ENCODE peak calls at places on chromosomes 6 and 20, in four cellular contexts. One of them, this sample, is unnamed.
A peak's percentile ranks its signal among the peaks of the same experiment; 100 is the strongest.

GRCh38 chr20:33081411-33082154 is 2.1 kb downstream of the BPIFB4 start:
- DNase-seq in stomach: no peak
- DNase-seq in neural progenitor cell: no peak
- DNase-seq in aorta: no peak
- DNase-seq in this sample: peak; percentile 29

GRCh38 chr20:50992733-50993457 is 30.0 kb downstream of the KCNG1 start:
- DNase-seq in stomach: no peak
- DNase-seq in neural progenitor cell: peak; percentile 85
- DNase-seq in aorta: no peak
- DNase-seq in this sample: no peak

GRCh38 chr6:117847912-117848311 is 59.2 kb upstream of the SLC35F1 start:
- DNase-seq in stomach: no peak
- DNase-seq in neural progenitor cell: no peak
- DNase-seq in aorta: no peak
- DNase-seq in this sample: no peak

GRCh38 chr20:21102252-21102609 is 3.9 kb downstream of the LINC00237 start:
- DNase-seq in aorta: no peak
- DNase-seq in neural progenitor cell: peak; percentile 50
- DNase-seq in stomach: no peak
- DNase-seq in this sample: no peak

GRCh38 chr20:20593447-20594170 is 118.8 kb downstream of the RALGAPA2 start:
- DNase-seq in aorta: no peak
- DNase-seq in stomach: no peak
- DNase-seq in neural progenitor cell: peak; percentile 87
- DNase-seq in this sample: no peak

GRCh38 chr20:43583982-43584432 is 6.7 kb upstream of the IFT52 start:
- DNase-seq in neural progenitor cell: no peak
- DNase-seq in aorta: peak; percentile 91
- DNase-seq in stomach: peak; percentile 56
- DNase-seq in this sample: peak; percentile 96

GRCh38 chr20:35583636-35584560 is 31.7 kb upstream of the SPAG4 start:
- DNase-seq in neural progenitor cell: no peak
- DNase-seq in aorta: no peak
- DNase-seq in stomach: no peak
- DNase-seq in this sample: peak; percentile 48

GRCh38 chr6:25963426-25964123 is 973 bp downstream of the TRIM38 start:
- DNase-seq in neural progenitor cell: no peak
- DNase-seq in stomach: no peak
- DNase-seq in aorta: no peak
- DNase-seq in this sample: no peak

GRCh38 chr6:36724514-36725385 is 27.1 kb downstream of the RAB44 start:
- DNase-seq in neural progenitor cell: peak; percentile 72
- DNase-seq in stomach: peak; percentile 89
- DNase-seq in aorta: peak; percentile 79
- DNase-seq in this sample: no peak

GRCh38 chr6:10341605-10342004 is 73.3 kb downstream of the TFAP2A start:
- DNase-seq in neural progenitor cell: no peak
- DNase-seq in aorta: no peak
- DNase-seq in stomach: no peak
- DNase-seq in this sample: no peak

GRCh38 chr6:70956191-70956450 is 739 bp downstream of the B3GAT2 start:
- DNase-seq in neural progenitor cell: no peak
- DNase-seq in stomach: no peak
- DNase-seq in aorta: no peak
- DNase-seq in this sample: no peak

GRCh38 chr6:70955441-70956190 is 1.2 kb downstream of the B3GAT2 start:
- DNase-seq in neural progenitor cell: peak; percentile 95
- DNase-seq in stomach: peak; percentile 91
- DNase-seq in aorta: peak; percentile 83
- DNase-seq in this sample: peak; percentile 94

GRCh38 chr6:70957284-70957617 is 391 bp upstream of the B3GAT2 start:
- DNase-seq in stomach: no peak
- DNase-seq in aorta: no peak
- DNase-seq in neural progenitor cell: no peak
- DNase-seq in this sample: no peak

GRCh38 chr6:70954750-70955149 is 2.1 kb downstream of the B3GAT2 start:
- DNase-seq in neural progenitor cell: peak; percentile 18
- DNase-seq in aorta: no peak
- DNase-seq in stomach: no peak
- DNase-seq in this sample: no peak

DNA sequence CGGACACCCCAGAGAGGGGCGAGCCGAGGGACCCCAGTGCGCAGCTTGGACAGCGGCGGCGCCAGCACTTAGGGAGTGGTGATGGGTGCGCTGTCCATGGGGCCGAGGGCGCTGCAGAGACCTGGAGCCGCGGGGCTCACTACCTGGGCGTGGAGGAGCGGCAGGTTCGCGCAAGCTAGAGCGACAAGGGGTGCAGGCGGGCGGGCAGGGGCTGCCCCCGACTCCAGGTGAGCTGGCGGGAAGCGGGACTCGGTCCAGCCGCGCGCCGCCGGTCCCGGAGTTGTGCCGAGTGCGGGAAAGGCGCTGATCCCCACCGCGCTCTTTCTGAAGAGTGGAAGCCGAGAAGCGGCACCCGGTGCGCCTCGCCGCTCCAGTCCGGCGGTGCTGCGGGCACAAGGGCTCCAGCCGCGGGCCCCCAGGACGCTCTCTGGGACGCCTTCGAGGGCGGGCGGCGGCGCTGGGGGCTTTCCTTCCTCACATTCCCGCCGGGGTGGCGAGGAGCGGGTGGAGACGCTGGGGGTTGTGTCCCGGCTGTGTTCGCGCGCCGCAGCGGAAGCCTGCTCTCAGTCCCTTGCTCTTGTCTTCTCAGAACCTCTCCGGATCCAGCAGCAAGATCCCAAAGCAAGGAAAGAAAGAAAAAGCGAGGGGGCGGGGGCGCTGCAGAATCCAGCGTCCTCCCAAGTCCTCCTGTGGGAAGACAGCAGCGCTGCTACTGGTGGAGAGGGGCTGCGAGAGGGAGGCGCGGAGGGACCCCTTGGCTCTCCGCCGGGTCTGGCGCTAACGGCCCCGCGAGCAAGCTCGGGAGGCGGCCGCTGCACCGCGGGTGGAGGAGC is at the start of gene B3GAT2:
- DNase-seq in aorta: peak; percentile 40
- DNase-seq in stomach: no peak
- DNase-seq in neural progenitor cell: peak; percentile 79
- DNase-seq in this sample: peak; percentile 73
- H3K4me3 ChIP-seq in aorta: peak within 1 kb of the TSS; percentile 27
- H3K4me3 ChIP-seq in stomach: peak within 1 kb of the TSS; percentile 56
- H3K4me3 ChIP-seq in neural progenitor cell: peak within 1 kb of the TSS; percentile 78
- H3K4me3 ChIP-seq in this sample: peak within 1 kb of the TSS; percentile 56

GRCh38 chr6:122995930-122996796 is at the start of gene CLVS2:
- DNase-seq in neural progenitor cell: peak; percentile 87
- DNase-seq in aorta: no peak
- DNase-seq in stomach: no peak
- DNase-seq in this sample: peak; percentile 68

GRCh38 chr6:122996797-122997520 is 924 bp downstream of the CLVS2 start:
- DNase-seq in stomach: no peak
- DNase-seq in aorta: no peak
- DNase-seq in neural progenitor cell: peak; percentile 9
- DNase-seq in this sample: no peak

GRCh38 chr6:123000244-123000770 is 4.3 kb downstream of the CLVS2 start:
- DNase-seq in aorta: no peak
- DNase-seq in neural progenitor cell: no peak
- DNase-seq in stomach: no peak
- DNase-seq in this sample: no peak

GRCh38 chr6:122998403-122998965 is 2.4 kb downstream of the CLVS2 start:
- DNase-seq in neural progenitor cell: no peak
- DNase-seq in stomach: no peak
- DNase-seq in aorta: no peak
- DNase-seq in this sample: no peak

DNA sequence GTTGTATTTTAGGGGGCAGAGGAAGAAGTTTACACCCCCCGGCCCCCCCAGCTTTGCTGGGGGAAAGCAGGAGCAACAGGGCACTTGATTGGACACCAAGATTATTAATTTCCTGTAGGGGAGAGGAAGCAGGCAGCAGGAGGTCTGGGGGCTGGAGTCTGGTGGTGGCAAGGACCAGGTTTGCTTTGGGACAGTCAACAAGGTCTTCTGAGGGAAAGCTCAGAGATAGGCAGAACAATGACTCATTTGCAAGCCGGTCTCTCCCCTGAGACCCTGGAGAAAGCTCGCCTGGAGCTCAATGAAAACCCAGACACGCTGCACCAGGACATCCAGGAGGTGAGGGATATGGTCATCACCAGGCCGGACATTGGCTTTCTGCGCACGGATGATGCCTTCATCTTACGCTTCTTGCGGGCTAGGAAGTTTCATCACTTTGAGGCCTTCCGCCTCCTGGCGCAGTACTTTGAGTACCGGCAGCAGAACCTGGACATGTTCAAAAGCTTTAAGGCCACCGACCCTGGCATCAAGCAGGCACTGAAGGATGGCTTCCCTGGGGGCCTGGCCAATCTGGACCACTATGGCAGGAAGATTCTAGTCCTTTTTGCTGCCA is 1.6 kb downstream of the CLVS2 start:
- DNase-seq in aorta: no peak
- DNase-seq in stomach: no peak
- DNase-seq in neural progenitor cell: no peak
- DNase-seq in this sample: no peak
- H3K4me3 ChIP-seq in aorta: no peak overlapping the region
- H3K4me3 ChIP-seq in stomach: no peak overlapping the region
- H3K4me3 ChIP-seq in neural progenitor cell: no peak overlapping the region
- H3K4me3 ChIP-seq in this sample: no peak overlapping the region

GRCh38 chr20:38256966-38257365 is 3.6 kb downstream of the KIAA1755 start:
- DNase-seq in aorta: no peak
- DNase-seq in stomach: no peak
- DNase-seq in neural progenitor cell: no peak
- DNase-seq in this sample: no peak

GRCh38 chr20:38258545-38259223 is 1.9 kb downstream of the KIAA1755 start:
- DNase-seq in stomach: no peak
- DNase-seq in neural progenitor cell: no peak
- DNase-seq in aorta: no peak
- DNase-seq in this sample: no peak

GRCh38 chr20:38261054-38261390 is 487 bp upstream of the KIAA1755 start:
- DNase-seq in stomach: no peak
- DNase-seq in aorta: no peak
- DNase-seq in neural progenitor cell: no peak
- DNase-seq in this sample: no peak

GRCh38 chr20:38260378-38261053 is at the start of gene KIAA1755:
- DNase-seq in stomach: no peak
- DNase-seq in neural progenitor cell: peak; percentile 65
- DNase-seq in aorta: peak; percentile 67
- DNase-seq in this sample: peak; percentile 69

DNA sequence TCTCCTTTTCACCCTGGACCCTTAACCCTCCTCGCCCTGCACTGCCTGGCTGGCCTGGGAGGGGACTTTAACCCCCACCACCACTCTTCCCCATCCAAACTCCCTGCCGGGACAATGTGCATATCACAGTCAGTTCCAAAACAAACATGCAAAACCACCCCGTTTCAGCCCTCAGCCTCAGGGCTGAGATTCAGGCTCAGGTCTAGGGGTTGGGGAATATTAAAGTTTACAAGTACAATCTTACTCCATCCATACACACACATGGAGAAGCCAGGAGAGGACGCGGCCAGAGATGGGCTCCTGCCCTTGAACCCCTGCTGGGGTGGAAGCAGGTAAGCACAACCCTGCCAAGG is 534 bp downstream of the KIAA1755 start:
- DNase-seq in neural progenitor cell: no peak
- DNase-seq in stomach: no peak
- DNase-seq in aorta: no peak
- DNase-seq in this sample: no peak
- H3K4me3 ChIP-seq in neural progenitor cell: peak overlapping the region; percentile 51
- H3K4me3 ChIP-seq in stomach: peak overlapping the region; percentile 47
- H3K4me3 ChIP-seq in aorta: peak overlapping the region; percentile 41
- H3K4me3 ChIP-seq in this sample: peak overlapping the region; percentile 49

GRCh38 chr6:27592107-27592480 is 119.2 kb upstream of the ZNF184 start:
- DNase-seq in neural progenitor cell: peak; percentile 68
- DNase-seq in stomach: no peak
- DNase-seq in aorta: no peak
- DNase-seq in this sample: no peak
- H3K4me3 ChIP-seq in neural progenitor cell: peak overlapping the region; percentile 74
- H3K4me3 ChIP-seq in stomach: no peak overlapping the region
- H3K4me3 ChIP-seq in aorta: no peak overlapping the region
- H3K4me3 ChIP-seq in this sample: no peak overlapping the region

GRCh38 chr20:58906894-58907293 is 54.4 kb downstream of the GNAS start:
- DNase-seq in aorta: no peak
- DNase-seq in neural progenitor cell: no peak
- DNase-seq in stomach: peak; percentile 57
- DNase-seq in this sample: no peak
- H3K4me3 ChIP-seq in aorta: no peak overlapping the region
- H3K4me3 ChIP-seq in neural progenitor cell: no peak overlapping the region
- H3K4me3 ChIP-seq in stomach: no peak overlapping the region
- H3K4me3 ChIP-seq in this sample: no peak overlapping the region

DNA sequence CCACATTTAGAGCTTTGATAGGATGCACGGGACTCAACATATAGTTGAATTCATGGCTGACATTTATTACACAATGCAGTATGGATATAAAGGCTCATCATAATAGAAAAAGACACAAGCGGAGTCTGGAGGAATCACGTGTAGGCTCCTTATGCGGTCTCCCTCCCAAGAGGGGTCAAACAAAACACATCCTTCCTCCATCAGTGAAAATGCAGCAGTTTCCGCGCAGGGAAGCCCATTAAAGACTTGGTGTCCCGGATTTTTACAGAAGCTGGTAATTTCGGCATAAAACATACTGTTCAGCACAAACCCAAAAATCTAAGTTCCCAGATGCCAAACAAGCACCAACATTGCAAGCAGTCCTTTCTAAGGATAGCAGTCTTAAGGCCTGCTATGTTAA is 1.1 kb downstream of the USP45 start:
- DNase-seq in neural progenitor cell: peak; percentile 9
- DNase-seq in stomach: no peak
- DNase-seq in aorta: no peak
- DNase-seq in this sample: no peak
- H3K4me3 ChIP-seq in neural progenitor cell: peak overlapping the region; percentile 89
- H3K4me3 ChIP-seq in stomach: peak overlapping the region; percentile 89
- H3K4me3 ChIP-seq in aorta: peak overlapping the region; percentile 29
- H3K4me3 ChIP-seq in this sample: peak overlapping the region; percentile 78

GRCh38 chr6:294656-295565 is 2.6 kb downstream of the DUSP22 start:
- DNase-seq in neural progenitor cell: no peak
- DNase-seq in aorta: no peak
- DNase-seq in stomach: no peak
- DNase-seq in this sample: no peak
- H3K4me3 ChIP-seq in neural progenitor cell: no peak overlapping the region
- H3K4me3 ChIP-seq in aorta: no peak overlapping the region
- H3K4me3 ChIP-seq in stomach: no peak overlapping the region
- H3K4me3 ChIP-seq in this sample: no peak overlapping the region

GRCh38 chr6:3898270-3898994 is 49.3 kb downstream of the FAM50B start:
- DNase-seq in aorta: no peak
- DNase-seq in neural progenitor cell: no peak
- DNase-seq in stomach: no peak
- DNase-seq in this sample: no peak
- H3K4me3 ChIP-seq in aorta: no peak overlapping the region
- H3K4me3 ChIP-seq in neural progenitor cell: no peak overlapping the region
- H3K4me3 ChIP-seq in stomach: no peak overlapping the region
- H3K4me3 ChIP-seq in this sample: no peak overlapping the region

This sample was measured in kidney.